ENCODE peak calls at places on chromosomes 6 and 20, in ten cellular contexts. N is AG09319; B is cortex of kidney; H is left lobe of liver; V is breast epithelium; O is activated CD8-positive, alpha-beta T cell treated with anti-CD3 and anti-CD28 coated beads, Interleukin-2, amount 10 ng/mL, durations not matched to agents 7 days and 5 days; M is AG08395; S is stimulated activated CD8-positive, alpha-beta memory T cell treated with anti-CD3 and anti-CD28 coated beads, Interleukin-4, amount 100 ng/mL, for 24 hours; I is midbrain; X is activated T-helper 1 cell treated with anti-CD3 and anti-CD28 coated beads, Interleukin-2, amount 50 U/mL, for 16 hours. P is an unnamed sample.

GRCh38 chr6:170438402-170438753 is 114.7 kb downstream of the PSMB1 start:
- DNase-seq in O (peak; percentile 55), X (no peak), N (peak; percentile 98), S (peak; percentile 27), M (peak; percentile 98), V (no peak), B (no peak), H (peak; percentile 43), I (peak; percentile 27), P (peak; percentile 96)

GRCh38 chr20:8229090-8229489 is 97.0 kb downstream of the PLCB1 start:
- DNase-seq in H (no peak), B (no peak), O (no peak), V (no peak), I (no peak), S (no peak), N (no peak), X (no peak), M (no peak), P (no peak)

GRCh38 chr20:24305366-24305765 is 164.1 kb upstream of the SYNDIG1 start:
- DNase-seq in V (no peak), N (no peak), M (no peak), X (no peak), O (no peak), B (no peak), H (no peak), S (no peak), I (peak; percentile 18), P (no peak)

GRCh38 chr20:235891-236290 is 8.8 kb downstream of the DEFB129 start:
- DNase-seq in H (no peak), V (no peak), B (no peak), S (no peak), M (no peak), I (peak; percentile 6), X (no peak), N (no peak), O (no peak), P (no peak)

GRCh38 chr20:19515074-19515473 is 243.0 kb upstream of the RIN2 start:
- DNase-seq in B (no peak), V (no peak), S (no peak), N (no peak), H (no peak), M (no peak), X (no peak), I (no peak), O (no peak), P (no peak)

GRCh38 chr6:139577124-139577800 is 202.8 kb upstream of the CITED2 start:
- DNase-seq in V (no peak), H (no peak), I (no peak), M (no peak), N (no peak), B (no peak), O (no peak), S (no peak), X (no peak), P (no peak)

GRCh38 chr6:47188588-47189021 is 121.1 kb downstream of the TNFRSF21 start:
- DNase-seq in M (peak; percentile 50), O (no peak), N (no peak), I (no peak), B (no peak), V (no peak), S (no peak), X (no peak), H (no peak), P (no peak)

GRCh38 chr20:58630063-58630462 is 21.0 kb upstream of the STX16 start:
- DNase-seq in N (no peak), M (peak; percentile 62), O (no peak), X (no peak), B (no peak), V (no peak), H (no peak), I (no peak), S (no peak), P (no peak)

GRCh38 chr6:13883966-13884365 is 40.8 kb upstream of the RNF182 start:
- DNase-seq in V (no peak), O (no peak), X (no peak), B (no peak), H (no peak), I (no peak), S (no peak), M (no peak), N (no peak), P (no peak)

GRCh38 chr6:2558861-2559811 is 191.6 kb downstream of the MYLK4 start:
- DNase-seq in N (no peak), S (no peak), X (no peak), M (no peak), V (no peak), O (no peak), B (no peak), I (no peak), H (no peak), P (no peak)

GRCh38 chr6:170159040-170159965 is 131.6 kb downstream of the DLL1 start:
- DNase-seq in H (no peak), X (no peak), V (no peak), B (no peak), M (no peak), S (no peak), N (no peak), I (no peak), O (no peak), P (no peak)

GRCh38 chr20:3783068-3783489 is 1.8 kb upstream of the SPEF1 start:
- DNase-seq in I (no peak), X (no peak), V (peak; percentile 43), B (no peak), O (no peak), H (no peak), S (no peak), M (no peak), N (no peak), P (no peak)

GRCh38 chr6:11685411-11686093 is 93.1 kb downstream of the ADTRP start:
- DNase-seq in N (no peak), O (no peak), B (no peak), X (no peak), H (no peak), V (no peak), M (peak; percentile 53), S (no peak), I (no peak), P (no peak)

GRCh38 chr6:11241793-11242201 is 9.3 kb upstream of the NEDD9 start:
- DNase-seq in N (no peak), V (no peak), O (no peak), I (peak; percentile 78), S (no peak), H (peak; percentile 79), B (no peak), X (no peak), M (no peak), P (no peak)

GRCh38 chr6:121590438-121590837 is 155.0 kb downstream of the GJA1 start:
- DNase-seq in H (no peak), S (no peak), O (no peak), M (no peak), I (no peak), N (no peak), B (no peak), X (no peak), V (no peak), P (no peak)

GRCh38 chr6:13013681-13014550 is 297.3 kb downstream of the PHACTR1 start:
- DNase-seq in M (peak; percentile 29), X (no peak), I (no peak), N (no peak), B (no peak), O (no peak), H (no peak), S (no peak), V (no peak), P (no peak)

GRCh38 chr6:45327956-45328522 is at the start of gene RUNX2:
- DNase-seq in X (no peak), N (peak; percentile 60), M (peak; percentile 62), B (no peak), V (no peak), O (peak; percentile 44), H (no peak), I (peak; percentile 39), S (no peak), P (peak; percentile 84)

GRCh38 chr20:11502051-11502450 is 415.6 kb upstream of the BTBD3 start:
- DNase-seq in I (no peak), H (no peak), B (no peak), V (no peak), N (no peak), S (no peak), M (no peak), X (no peak), O (no peak), P (no peak)

GRCh38 chr20:24027229-24027628 is 38.6 kb upstream of the GGTLC1 start:
- DNase-seq in S (peak; percentile 63), X (peak; percentile 39), N (no peak), B (no peak), M (no peak), V (peak; percentile 33), I (no peak), O (peak; percentile 90), H (no peak), P (no peak)